ENCODE peak calls at places on chromosomes 3 and 15, in seven cellular contexts. E is lower lobe of right lung; T is A549; L is thyroid gland; W is Peyer's patch; V is GM23338; P is CD8-positive, alpha-beta T cell. Y is an unnamed sample.

GRCh38 chr3:42655331-42655888 is 1.9 kb downstream of the ZBTB47 start:
- DNase-seq in T (no peak), L (no peak), P (no peak), E (no peak), W (peak; percentile 54), V (peak; percentile 34), Y (peak; percentile 68)

GRCh38 chr3:73625124-73625665 is 454 bp upstream of the PDZRN3 start:
- DNase-seq in P (no peak), T (no peak), L (no peak), V (peak; percentile 76), E (no peak), W (no peak), Y (no peak)

GRCh38 chr15:48941913-48942312 is 21.8 kb downstream of the SHC4 start:
- DNase-seq in P (no peak), T (no peak), L (no peak), V (no peak), E (no peak), W (no peak), Y (no peak)

GRCh38 chr15:55999635-56000034 is 6.2 kb upstream of the NEDD4 start:
- DNase-seq in V (no peak), P (no peak), E (no peak), T (no peak), L (no peak), W (no peak), Y (no peak)

GRCh38 chr15:57510647-57511046 is 81.1 kb upstream of the MYZAP start:
- DNase-seq in P (no peak), T (no peak), W (no peak), V (no peak), E (no peak), L (peak; percentile 57), Y (no peak)

GRCh38 chr3:174957081-174957480 is 97.9 kb downstream of the NAALADL2 start:
- DNase-seq in E (no peak), L (no peak), T (no peak), V (no peak), W (no peak), P (no peak), Y (no peak)

GRCh38 chr3:66233033-66233432 is 12.2 kb downstream of the SLC25A26 start:
- DNase-seq in T (no peak), V (no peak), W (no peak), E (no peak), L (no peak), P (no peak), Y (no peak)

GRCh38 chr3:126216416-126216815 is 36.0 kb upstream of the ALDH1L1 start:
- DNase-seq in P (no peak), W (no peak), E (no peak), L (no peak), V (no peak), T (no peak), Y (no peak)

GRCh38 chr15:31303434-31304073 is 23.1 kb upstream of the KLF13 start:
- DNase-seq in V (peak; percentile 44), W (peak; percentile 50), E (peak; percentile 69), T (no peak), L (no peak), P (no peak), Y (peak; percentile 76)

GRCh38 chr15:80567721-80568157 is 127.4 kb upstream of the ABHD17C start:
- DNase-seq in L (peak; percentile 71), V (peak; percentile 87), P (no peak), W (no peak), T (peak; percentile 89), E (no peak), Y (peak; percentile 35)

GRCh38 chr3:111691293-111691909 is 96.3 kb upstream of the ZBED2 start:
- DNase-seq in T (peak; percentile 40), P (no peak), V (peak; percentile 68), L (peak; percentile 26), W (no peak), E (no peak), Y (no peak)

GRCh38 chr3:72068621-72069020 is 283.7 kb upstream of the PROK2 start:
- DNase-seq in T (no peak), E (no peak), P (no peak), L (no peak), V (no peak), W (no peak), Y (no peak)

GRCh38 chr3:72930754-72931153 is 42.9 kb downstream of the GXYLT2 start:
- DNase-seq in E (no peak), W (no peak), P (no peak), V (no peak), T (no peak), L (no peak), Y (no peak)

GRCh38 chr3:59052803-59053411 is 3.1 kb upstream of the CFAP20DC start:
- DNase-seq in E (no peak), V (peak; percentile 77), L (no peak), P (no peak), T (no peak), W (no peak), Y (no peak)

GRCh38 chr3:36434682-36435426 is 54.5 kb downstream of the STAC start:
- DNase-seq in V (no peak), E (no peak), T (no peak), W (no peak), P (no peak), L (no peak), Y (no peak)

GRCh38 chr3:186815490-186815889 is 9.2 kb upstream of the RFC4 start:
- DNase-seq in L (no peak), W (no peak), E (no peak), V (no peak), T (peak; percentile 37), P (no peak), Y (no peak)

GRCh38 chr15:63312286-63312685 is 34.9 kb downstream of the APH1B start:
- DNase-seq in V (peak; percentile 64), E (no peak), W (no peak), P (no peak), L (no peak), T (no peak), Y (no peak)

GRCh38 chr3:100506355-100506754 is 13.9 kb downstream of the TMEM45A start:
- DNase-seq in W (no peak), T (no peak), P (no peak), L (no peak), E (no peak), V (no peak), Y (no peak)

GRCh38 chr15:101044625-101045235 is 125.6 kb downstream of the LRRK1 start:
- DNase-seq in L (no peak), E (peak; percentile 1), P (no peak), W (no peak), T (no peak), V (no peak), Y (no peak)

DNA sequence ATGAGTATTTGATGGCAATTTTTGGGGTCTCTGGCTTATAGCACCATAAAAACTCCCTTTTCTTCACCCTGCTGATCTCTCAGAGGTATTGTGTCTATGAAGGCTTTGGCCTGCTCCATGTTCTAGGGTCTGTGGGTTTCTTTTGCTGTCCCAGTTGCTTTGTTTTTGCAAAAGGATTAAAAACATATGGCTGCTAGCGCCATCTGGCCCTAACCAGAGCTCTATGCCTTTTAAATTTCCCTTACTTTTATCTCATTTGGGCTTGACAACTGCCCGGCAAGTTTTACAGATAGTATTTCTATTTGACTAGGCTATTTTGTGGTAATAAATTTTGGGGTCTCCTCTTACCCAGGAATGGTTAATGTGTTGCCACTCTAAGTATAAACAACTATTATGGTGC is 6.4 kb upstream of the GHRL start:
- DNase-seq in E (no peak), L (no peak), T (no peak), W (no peak), P (no peak), V (no peak), Y (no peak)
- TF ChIP-seq CTCF in E (no peak), L (no peak), T (no peak), W (no peak), P (no peak), V (peak; percentile 26), Y (no peak)

GRCh38 chr3:119597548-119598288 is at the start of gene PLA1A:
- DNase-seq in V (no peak), E (no peak), W (no peak), L (no peak), T (peak; percentile 19), P (no peak), Y (no peak)

GRCh38 chr3:119601154-119601553 is 3.5 kb downstream of the PLA1A start:
- DNase-seq in E (no peak), L (no peak), T (no peak), W (no peak), V (no peak), P (no peak), Y (no peak)

GRCh38 chr3:119600732-119601131 is 3.0 kb downstream of the PLA1A start:
- DNase-seq in E (peak; percentile 60), W (no peak), T (no peak), P (no peak), L (peak; percentile 51), V (peak; percentile 76), Y (peak; percentile 71)

GRCh38 chr3:119598410-119599098 is 869 bp downstream of the PLA1A start:
- DNase-seq in V (no peak), P (no peak), E (no peak), T (no peak), W (no peak), L (no peak), Y (no peak)

DNA sequence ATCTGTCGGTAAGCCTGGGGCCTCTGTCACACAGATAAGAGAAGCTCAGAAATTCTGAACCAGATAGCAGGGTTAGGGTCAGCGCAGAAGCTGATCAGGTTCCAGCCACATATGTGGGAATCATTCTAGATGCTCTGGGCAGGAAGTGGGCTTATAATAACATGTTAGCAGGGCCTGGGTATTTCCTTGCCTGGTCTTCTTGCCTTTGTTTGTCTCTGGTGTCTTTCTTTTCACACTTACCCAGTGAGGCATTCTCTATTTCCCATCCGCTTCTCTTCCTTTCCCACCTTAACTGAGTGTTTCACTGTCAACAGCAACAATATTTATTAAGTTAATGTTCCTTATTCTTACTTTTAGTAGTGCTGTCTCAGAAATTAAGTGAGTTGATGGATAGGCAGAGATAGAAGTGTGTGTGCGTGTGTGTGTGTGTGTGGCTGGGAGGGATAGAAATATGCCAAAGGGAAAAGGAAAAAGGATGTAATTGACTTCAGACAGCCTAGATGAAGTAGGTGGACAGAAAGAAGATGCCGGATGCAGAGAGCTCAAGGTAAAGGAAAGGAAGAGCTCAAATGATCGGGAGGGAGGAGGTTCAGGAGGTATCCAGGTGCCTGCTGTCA is 2.0 kb downstream of the PLA1A start:
- DNase-seq in L (no peak), E (no peak), V (no peak), T (no peak), W (no peak), P (no peak), Y (no peak)
- H3K4me3 ChIP-seq in L (no peak overlapping the region), E (peak overlapping the region; percentile 4), V (no peak overlapping the region), T (no peak overlapping the region), W (no peak overlapping the region), P (no peak overlapping the region), Y (peak overlapping the region; percentile 18)

GRCh38 chr3:149277338-149277813 is 55.7 kb upstream of the CP start:
- DNase-seq in W (no peak), V (no peak), L (no peak), E (no peak), P (no peak), T (peak; percentile 38), Y (no peak)
- H3K27ac ChIP-seq in W (peak overlapping the region; percentile 65), V (no peak overlapping the region), L (no peak overlapping the region), E (peak overlapping the region; percentile 71), P (peak overlapping the region; percentile 48), T (peak overlapping the region; percentile 82), Y (peak overlapping the region; percentile 61)

GRCh38 chr3:191339313-191339917 is 9.1 kb upstream of the UTS2B start:
- DNase-seq in V (no peak), L (no peak), T (no peak), W (no peak), E (no peak), P (no peak), Y (no peak)
- TF ChIP-seq CTCF in V (no peak), L (no peak), T (no peak), W (no peak), E (no peak), P (no peak), Y (no peak)

Y was measured in upper lobe of right lung.